ENCODE peak calls at places on chromosomes 11 and 22, in four cellular contexts. C is iPS DF 19.7, K is skeletal muscle cell, M is HT-29. B is an unnamed sample.

GRCh38 chr11:40338739-40339138 is 1120.7 kb downstream of the LRRC4C start:
- DNase-seq in K (peak; percentile 21), C (no peak), M (no peak), B (peak; percentile 70)

GRCh38 chr11:87529486-87529885 is 491.8 kb downstream of the TMEM135 start:
- DNase-seq in C (no peak), K (no peak), M (no peak), B (no peak)

GRCh38 chr22:40642316-40642715 is 5.8 kb upstream of the MRTFA start:
- DNase-seq in M (no peak), K (no peak), C (no peak), B (no peak)

GRCh38 chr11:24963879-24964278 is 467.0 kb downstream of the LUZP2 start:
- DNase-seq in C (no peak), M (no peak), K (no peak), B (peak; percentile 16)

GRCh38 chr11:13324141-13324540 is 46.6 kb downstream of the BMAL1 start:
- DNase-seq in K (no peak), C (no peak), M (no peak), B (no peak)

GRCh38 chr11:105189586-105189985 is 50.0 kb upstream of the CARD18 start:
- DNase-seq in K (peak; percentile 13), M (no peak), C (no peak), B (no peak)

GRCh38 chr11:76598426-76598839 is 72.1 kb downstream of the LRRC32 start:
- DNase-seq in C (no peak), K (no peak), M (peak; percentile 78), B (peak; percentile 31)

GRCh38 chr11:47233051-47233450 is 15.6 kb downstream of the ACP2 start:
- DNase-seq in C (no peak), K (no peak), M (no peak), B (no peak)

B was measured in astrocyte.